ENCODE peak calls at places on chromosomes 7 and 10, in five cellular contexts. C is M059J, M is mucosa of gallbladder, K is Ammon's horn, L is SW 1271. A is an unnamed sample.

GRCh38 chr7:36806897-36807296 is 82.6 kb upstream of the AOAH start:
- DNase-seq in L (no peak), K (no peak), M (no peak), C (no peak), A (no peak)

GRCh38 chr7:11474902-11475585 is 357.0 kb downstream of the THSD7A start:
- DNase-seq in K (no peak), C (no peak), M (no peak), L (no peak), A (no peak)

GRCh38 chr10:77844713-77845454 is 81.7 kb downstream of the DLG5 start:
- DNase-seq in K (no peak), M (peak), L (peak), C (peak), A (peak)

GRCh38 chr7:14332155-14332554 is 342.7 kb upstream of the ETV1 start:
- DNase-seq in L (no peak), K (no peak), C (no peak), M (no peak), A (no peak)

GRCh38 chr7:137634356-137634755 is 212.4 kb downstream of the DGKI start:
- DNase-seq in M (no peak), K (no peak), L (no peak), C (no peak), A (peak)

GRCh38 chr10:89591111-89591795 is 53.8 kb downstream of the PANK1 start:
- DNase-seq in L (no peak), K (no peak), M (no peak), C (peak), A (peak)

GRCh38 chr7:150451097-150451793 is 815 bp downstream of the GIMAP8 start:
- DNase-seq in L (no peak), M (peak), K (peak), C (no peak), A (no peak)

GRCh38 chr7:100895956-100896742 is 461 bp upstream of the ACHE start:
- DNase-seq in K (no peak), C (no peak), L (no peak), M (peak), A (no peak)

GRCh38 chr10:71728218-71728737 is 8.7 kb upstream of the C10orf105 start:
- DNase-seq in K (no peak), M (no peak), L (no peak), C (no peak), A (no peak)

GRCh38 chr10:72257051-72257892 is 16.5 kb upstream of the DDIT4 start:
- DNase-seq in L (no peak), C (no peak), M (peak), K (peak), A (no peak)

GRCh38 chr10:86642499-86642898 is 11.8 kb upstream of the OPN4 start:
- DNase-seq in L (no peak), K (peak), M (no peak), C (peak), A (peak)

GRCh38 chr10:87654212-87654611 is 5.5 kb upstream of the PAPSS2 start:
- DNase-seq in K (no peak), L (no peak), M (no peak), C (no peak), A (peak)

GRCh38 chr7:35995334-35995733 is 157.7 kb upstream of the EEPD1 start:
- DNase-seq in L (no peak), K (no peak), M (no peak), C (no peak), A (no peak)

GRCh38 chr7:148918058-148918596 is 34.0 kb upstream of the EZH2 start:
- DNase-seq in L (no peak), K (no peak), C (no peak), M (no peak), A (no peak)

GRCh38 chr7:137501561-137501960 is 158.0 kb upstream of the PTN start:
- DNase-seq in L (no peak), M (no peak), C (no peak), K (no peak), A (no peak)

GRCh38 chr7:23458044-23458443 is 12.2 kb downstream of the IGF2BP3 start:
- DNase-seq in M (no peak), K (no peak), C (no peak), L (no peak), A (no peak)

GRCh38 chr7:130441408-130441854 is 615 bp upstream of the CEP41 start:
- DNase-seq in K (peak), C (peak), M (no peak), L (no peak), A (peak)

GRCh38 chr10:102322914-102323313 is 72.6 kb upstream of the NFKB2 start:
- DNase-seq in C (peak), M (no peak), K (no peak), L (no peak), A (no peak)

GRCh38 chr7:128000854-128001265 is 30.4 kb downstream of the LRRC4 start:
- DNase-seq in L (no peak), K (no peak), C (no peak), M (no peak), A (no peak)

GRCh38 chr10:2948127-2948854 is 119.1 kb upstream of the PFKP start:
- DNase-seq in L (no peak), C (no peak), K (no peak), M (no peak), A (no peak)

GRCh38 chr7:28130277-28130676 is 50.3 kb downstream of the JAZF1 start:
- DNase-seq in C (peak), K (no peak), L (no peak), M (no peak), A (no peak)

GRCh38 chr10:130014734-130015695 is 50.9 kb upstream of the EBF3 start:
- DNase-seq in L (no peak), K (no peak), M (no peak), C (no peak), A (no peak)

GRCh38 chr7:130147710-130148325 is 57.4 kb downstream of the TMEM209 start:
- DNase-seq in M (no peak), C (no peak), L (no peak), K (no peak), A (no peak)

GRCh38 chr10:78465456-78465855 is 431.8 kb downstream of the RPS24 start:
- DNase-seq in C (no peak), K (no peak), L (no peak), M (no peak), A (no peak)

GRCh38 chr7:115679976-115680375 is 350.6 kb downstream of the TFEC start:
- DNase-seq in C (peak), L (no peak), K (peak), M (peak), A (peak)

GRCh38 chr7:66950763-66951162 is 29.7 kb downstream of the TMEM248 start:
- DNase-seq in C (no peak), K (peak), M (no peak), L (no peak), A (no peak)

GRCh38 chr10:17811466-17811865 is 2.3 kb downstream of the MRC1 start:
- DNase-seq in K (no peak), C (no peak), M (no peak), L (no peak), A (no peak)